ENCODE peak calls at places on chromosomes 16 and 17, in nine cellular contexts. N, E, V, P, B, H, L, R and U are unnamed samples.

GRCh38 chr16:11094075-11094593 is 149.8 kb downstream of the CLEC16A start:
- DNase-seq in N (no peak), E (no peak), V (peak; percentile 15), P (peak; percentile 62), B (no peak), H (peak; percentile 69), L (no peak), R (no peak), U (no peak)

GRCh38 chr16:25151996-25152395 is 40.5 kb downstream of the LCMT1 start:
- DNase-seq in N (no peak), E (no peak), V (no peak), P (peak; percentile 51), B (peak; percentile 59), H (no peak), L (no peak), R (no peak), U (no peak)

GRCh38 chr16:24986512-24987303 is 28.5 kb downstream of the ARHGAP17 start:
- DNase-seq in N (no peak), E (peak; percentile 65), V (peak; percentile 54), P (peak; percentile 93), B (peak; percentile 89), H (no peak), L (peak; percentile 78), R (no peak), U (no peak)

GRCh38 chr16:677306-678190 is 2.1 kb downstream of the RHBDL1 start:
- DNase-seq in N (no peak), E (no peak), V (no peak), P (no peak), B (no peak), H (no peak), L (no peak), R (no peak), U (no peak)

GRCh38 chr16:89357055-89357454 is 133.3 kb downstream of the ANKRD11 start:
- DNase-seq in N (peak; percentile 24), E (no peak), V (no peak), P (no peak), B (no peak), H (peak; percentile 63), L (no peak), R (no peak), U (no peak)

GRCh38 chr17:20085283-20085875 is 76.2 kb downstream of the SPECC1 start:
- DNase-seq in N (no peak), E (no peak), V (no peak), P (peak; percentile 41), B (peak; percentile 52), H (no peak), L (no peak), R (peak; percentile 23), U (no peak)

GRCh38 chr17:55454906-55455474 is 33.4 kb upstream of the MMD start:
- DNase-seq in N (no peak), E (peak; percentile 92), V (no peak), P (peak; percentile 82), B (peak; percentile 69), H (no peak), L (no peak), R (no peak), U (no peak)

GRCh38 chr16:66935319-66936011 is at the start of gene CES2:
- DNase-seq in N (no peak), E (no peak), V (peak; percentile 83), P (peak; percentile 46), B (peak; percentile 70), H (no peak), L (peak; percentile 46), R (no peak), U (no peak)

GRCh38 chr17:57360266-57360665 is 103.9 kb downstream of the MSI2 start:
- DNase-seq in N (no peak), E (no peak), V (no peak), P (no peak), B (no peak), H (no peak), L (no peak), R (no peak), U (no peak)

GRCh38 chr16:17416461-17417221 is 54.1 kb downstream of the XYLT1 start:
- DNase-seq in N (no peak), E (no peak), V (peak; percentile 38), P (peak; percentile 19), B (peak; percentile 42), H (peak; percentile 46), L (peak; percentile 12), R (no peak), U (peak; percentile 74)

GRCh38 chr17:72901098-72901497 is 191.4 kb downstream of the SLC39A11 start:
- DNase-seq in N (no peak), E (no peak), V (no peak), P (no peak), B (no peak), H (no peak), L (peak; percentile 62), R (no peak), U (no peak)